ENCODE peak calls at places on chromosomes 11 and 22, in nine cellular contexts. J is SK-N-SH, U is NCI-H1105 treated with DMSO at 0.1 percent for 48 hours, V is dorsolateral prefrontal cortex, R is spleen, H is MV-4-11, E is dermis microvascular lymphatic vessel endothelial cell, I is sciatic nerve, P is hypothalamus. Z is an unnamed sample.

GRCh38 chr22:27283714-27284113 is 517.8 kb downstream of the MN1 start:
- DNase-seq in P (no peak), R (no peak), V (no peak), H (no peak), I (no peak), J (no peak), E (no peak), U (no peak), Z (no peak)

GRCh38 chr11:7046474-7046873 is 26.2 kb downstream of the NLRP14 start:
- DNase-seq in J (no peak), I (no peak), H (no peak), U (no peak), P (no peak), R (no peak), V (no peak), E (no peak), Z (no peak)

GRCh38 chr11:128513915-128514681 is 73.3 kb downstream of the ETS1 start:
- DNase-seq in R (no peak), V (no peak), I (no peak), H (no peak), E (no peak), J (no peak), P (no peak), U (no peak), Z (no peak)

GRCh38 chr22:19884161-19884953 is 29.7 kb upstream of the GNB1L start:
- DNase-seq in U (no peak), V (no peak), J (peak), P (no peak), R (peak), E (no peak), I (peak), H (no peak), Z (no peak)

GRCh38 chr11:83456075-83456474 is 169.9 kb upstream of the CCDC90B start:
- DNase-seq in H (no peak), U (no peak), P (peak), R (no peak), E (no peak), J (no peak), V (no peak), I (no peak), Z (peak)

GRCh38 chr11:16367252-16367651 is 10.9 kb upstream of the SOX6 start:
- DNase-seq in E (no peak), P (no peak), J (no peak), I (no peak), U (no peak), H (no peak), V (no peak), R (no peak), Z (no peak)

GRCh38 chr11:69009441-69010211 is 3.4 kb downstream of the MRGPRF start:
- DNase-seq in E (no peak), H (no peak), J (peak), U (no peak), R (peak), P (no peak), I (peak), V (no peak), Z (no peak)

GRCh38 chr11:73547706-73548105 is 50.2 kb downstream of the FAM168A start:
- DNase-seq in U (no peak), I (no peak), P (no peak), R (no peak), E (no peak), H (peak), V (no peak), J (no peak), Z (no peak)

GRCh38 chr11:134678152-134678551 is 266.1 kb upstream of the B3GAT1 start:
- DNase-seq in J (no peak), U (no peak), E (no peak), R (peak), V (no peak), P (no peak), H (no peak), I (no peak), Z (no peak)

GRCh38 chr11:91981995-91982394 is 242.6 kb upstream of the FAT3 start:
- DNase-seq in E (no peak), U (no peak), J (no peak), H (no peak), R (no peak), P (no peak), I (peak), V (no peak), Z (no peak)

GRCh38 chr11:29009426-29009825 is 901.2 kb downstream of the METTL15 start:
- DNase-seq in E (no peak), H (no peak), I (no peak), U (no peak), P (no peak), V (no peak), J (no peak), R (no peak), Z (no peak)

GRCh38 chr11:94738746-94739145 is 29.4 kb upstream of the AMOTL1 start:
- DNase-seq in H (no peak), U (no peak), V (no peak), R (no peak), P (no peak), J (no peak), E (no peak), I (no peak), Z (no peak)

GRCh38 chr11:60855726-60856633 is at the start of gene PTGDR2:
- DNase-seq in E (no peak), U (no peak), R (peak), V (no peak), P (no peak), H (no peak), J (peak), I (no peak), Z (no peak)

GRCh38 chr22:46364341-46365165 is 29.0 kb downstream of the TRMU start:
- DNase-seq in U (no peak), I (no peak), E (no peak), J (no peak), P (no peak), V (no peak), H (no peak), R (peak), Z (peak)

GRCh38 chr11:97739892-97740782 is 1280.6 kb upstream of the CNTN5 start:
- DNase-seq in R (no peak), P (no peak), U (peak), V (no peak), H (peak), J (peak), I (no peak), E (no peak), Z (no peak)

GRCh38 chr11:100753144-100753543 is 66.1 kb downstream of the ARHGAP42 start:
- DNase-seq in V (no peak), I (no peak), J (no peak), H (no peak), U (no peak), R (no peak), E (no peak), P (no peak), Z (no peak)

GRCh38 chr11:73270855-73271477 is 1.2 kb upstream of the P2RY6 start:
- DNase-seq in I (peak), H (no peak), E (no peak), V (no peak), J (no peak), R (no peak), U (no peak), P (no peak), Z (no peak)

GRCh38 chr11:102118937-102119336 is 8.7 kb downstream of the YAP1 start:
- DNase-seq in H (no peak), P (no peak), J (no peak), E (no peak), R (no peak), I (no peak), U (no peak), V (no peak), Z (no peak)

GRCh38 chr11:35488117-35488516 is 37.3 kb downstream of the PAMR1 start:
- DNase-seq in I (no peak), J (no peak), V (no peak), U (no peak), E (no peak), R (no peak), H (no peak), P (no peak), Z (no peak)

GRCh38 chr11:126989942-126990715 is 10.4 kb downstream of the KIRREL3 start:
- DNase-seq in E (peak), V (peak), U (peak), I (peak), R (peak), P (peak), H (no peak), J (peak), Z (peak)

GRCh38 chr11:69339916-69340565 is 46.1 kb downstream of the MYEOV start:
- DNase-seq in V (peak), P (no peak), E (no peak), I (peak), J (no peak), H (no peak), R (no peak), U (no peak), Z (no peak)

GRCh38 chr11:115996125-115996807 is 492.1 kb upstream of the CADM1 start:
- DNase-seq in H (peak), E (no peak), R (no peak), P (no peak), U (no peak), J (no peak), V (no peak), I (no peak), Z (no peak)

GRCh38 chr22:39226353-39226752 is 18.4 kb downstream of the PDGFB start:
- DNase-seq in J (no peak), P (no peak), H (no peak), I (no peak), E (no peak), R (no peak), V (no peak), U (no peak), Z (no peak)

GRCh38 chr11:88179966-88180629 is 4.9 kb upstream of the RAB38 start:
- DNase-seq in U (no peak), H (no peak), P (no peak), R (no peak), I (no peak), V (no peak), E (no peak), J (no peak), Z (no peak)

GRCh38 chr11:61752117-61752924 is at the start of gene MYRF:
- DNase-seq in V (no peak), J (peak), E (no peak), P (peak), I (peak), R (peak), U (peak), H (no peak), Z (no peak)

GRCh38 chr22:46047841-46048595 is 71.1 kb upstream of the WNT7B start:
- DNase-seq in R (peak), I (peak), V (no peak), U (no peak), P (peak), H (peak), E (no peak), J (no peak), Z (no peak)

GRCh38 chr11:75579841-75580240 is 17.8 kb downstream of the SERPINH1 start:
- DNase-seq in R (no peak), J (no peak), U (no peak), P (no peak), V (no peak), E (no peak), I (no peak), H (no peak), Z (no peak)

GRCh38 chr22:38257170-38257569 is 15.6 kb downstream of the TMEM184B start:
- DNase-seq in U (no peak), V (no peak), J (no peak), H (no peak), R (no peak), I (no peak), P (no peak), E (peak), Z (no peak)

GRCh38 chr11:44950036-44950624 is 553 bp downstream of the TP53I11 start:
- DNase-seq in R (peak), H (no peak), I (no peak), J (peak), P (peak), U (peak), V (peak), E (no peak), Z (no peak)

GRCh38 chr11:64885367-64886286 is 7.2 kb upstream of the EHD1 start:
- DNase-seq in R (peak), J (no peak), V (no peak), P (no peak), E (no peak), I (no peak), H (peak), U (no peak), Z (no peak)